ENCODE peak calls at places on chromosomes 2 and 18, in six cellular contexts. One of them, this sample, is unnamed.

GRCh38 chr2:39937621-39938020 is 158.6 kb upstream of the THUMPD2 start:
- DNase-seq in mucosa of descending colon: no peak
- DNase-seq in tibial nerve: no peak
- DNase-seq in ovary: no peak
- DNase-seq in body of pancreas: no peak
- DNase-seq in spleen: no peak
- DNase-seq in this sample: no peak

GRCh38 chr2:55618025-55618648 is 715 bp upstream of the PPP4R3B start:
- DNase-seq in spleen: no peak
- DNase-seq in mucosa of descending colon: no peak
- DNase-seq in ovary: peak; percentile 18
- DNase-seq in body of pancreas: no peak
- DNase-seq in tibial nerve: no peak
- DNase-seq in this sample: no peak

GRCh38 chr2:62254424-62255266 is 58.7 kb downstream of the B3GNT2 start:
- DNase-seq in tibial nerve: no peak
- DNase-seq in body of pancreas: no peak
- DNase-seq in mucosa of descending colon: no peak
- DNase-seq in spleen: no peak
- DNase-seq in ovary: no peak
- DNase-seq in this sample: no peak

GRCh38 chr2:40123746-40124145 is 328.1 kb downstream of the SLC8A1 start:
- DNase-seq in mucosa of descending colon: no peak
- DNase-seq in tibial nerve: no peak
- DNase-seq in spleen: no peak
- DNase-seq in body of pancreas: no peak
- DNase-seq in ovary: no peak
- DNase-seq in this sample: no peak

GRCh38 chr2:86193901-86194567 is 1.2 kb downstream of the IMMT start:
- DNase-seq in ovary: no peak
- DNase-seq in tibial nerve: no peak
- DNase-seq in body of pancreas: no peak
- DNase-seq in spleen: no peak
- DNase-seq in mucosa of descending colon: no peak
- DNase-seq in this sample: no peak

GRCh38 chr2:161273038-161273760 is 35.0 kb upstream of the PSMD14 start:
- DNase-seq in tibial nerve: no peak
- DNase-seq in body of pancreas: peak; percentile 21
- DNase-seq in mucosa of descending colon: no peak
- DNase-seq in ovary: no peak
- DNase-seq in spleen: no peak
- DNase-seq in this sample: peak; percentile 53

GRCh38 chr18:38305941-38306340 is 740.3 kb upstream of the CELF4 start:
- DNase-seq in mucosa of descending colon: no peak
- DNase-seq in ovary: no peak
- DNase-seq in tibial nerve: no peak
- DNase-seq in spleen: no peak
- DNase-seq in body of pancreas: no peak
- DNase-seq in this sample: no peak

GRCh38 chr2:27261926-27262298 is 935 bp downstream of the SLC30A3 start:
- DNase-seq in body of pancreas: no peak
- DNase-seq in tibial nerve: no peak
- DNase-seq in ovary: no peak
- DNase-seq in mucosa of descending colon: no peak
- DNase-seq in spleen: no peak
- DNase-seq in this sample: no peak

GRCh38 chr2:27809761-27810241 is 38.3 kb downstream of the MRPL33 start:
- DNase-seq in spleen: no peak
- DNase-seq in ovary: no peak
- DNase-seq in mucosa of descending colon: no peak
- DNase-seq in body of pancreas: no peak
- DNase-seq in tibial nerve: no peak
- DNase-seq in this sample: no peak

GRCh38 chr18:48073231-48073930 is 142.9 kb upstream of the SMAD2 start:
- DNase-seq in spleen: peak; percentile 72
- DNase-seq in mucosa of descending colon: no peak
- DNase-seq in body of pancreas: no peak
- DNase-seq in ovary: no peak
- DNase-seq in tibial nerve: no peak
- DNase-seq in this sample: no peak

GRCh38 chr2:62478093-62478580 is 27.9 kb downstream of the TMEM17 start:
- DNase-seq in tibial nerve: no peak
- DNase-seq in spleen: no peak
- DNase-seq in ovary: no peak
- DNase-seq in mucosa of descending colon: no peak
- DNase-seq in body of pancreas: peak; percentile 29
- DNase-seq in this sample: no peak

GRCh38 chr2:102120261-102121259 is 22.0 kb upstream of the IL1R1 start:
- DNase-seq in spleen: no peak
- DNase-seq in body of pancreas: peak; percentile 70
- DNase-seq in tibial nerve: no peak
- DNase-seq in ovary: no peak
- DNase-seq in mucosa of descending colon: no peak
- DNase-seq in this sample: no peak

GRCh38 chr2:118371500-118371899 is 283.2 kb downstream of the INSIG2 start:
- DNase-seq in body of pancreas: peak; percentile 27
- DNase-seq in spleen: no peak
- DNase-seq in mucosa of descending colon: no peak
- DNase-seq in ovary: no peak
- DNase-seq in tibial nerve: no peak
- DNase-seq in this sample: no peak

GRCh38 chr2:77521931-77522470 is at the start of gene LRRTM4:
- DNase-seq in body of pancreas: no peak
- DNase-seq in spleen: no peak
- DNase-seq in tibial nerve: no peak
- DNase-seq in mucosa of descending colon: no peak
- DNase-seq in ovary: no peak
- DNase-seq in this sample: no peak

GRCh38 chr2:114039681-114040080 is 149.8 kb downstream of the ACTR3 start:
- DNase-seq in body of pancreas: no peak
- DNase-seq in spleen: no peak
- DNase-seq in tibial nerve: no peak
- DNase-seq in ovary: no peak
- DNase-seq in mucosa of descending colon: no peak
- DNase-seq in this sample: no peak

GRCh38 chr2:37966326-37966725 is 41.2 kb downstream of the RMDN2 start:
- DNase-seq in tibial nerve: no peak
- DNase-seq in ovary: no peak
- DNase-seq in mucosa of descending colon: no peak
- DNase-seq in spleen: no peak
- DNase-seq in body of pancreas: no peak
- DNase-seq in this sample: no peak

GRCh38 chr2:54773838-54774237 is 50.4 kb downstream of the EML6 start:
- DNase-seq in spleen: no peak
- DNase-seq in body of pancreas: no peak
- DNase-seq in tibial nerve: no peak
- DNase-seq in mucosa of descending colon: no peak
- DNase-seq in ovary: no peak
- DNase-seq in this sample: no peak

GRCh38 chr2:172350844-172351480 is 76.4 kb upstream of the ITGA6 start:
- DNase-seq in ovary: no peak
- DNase-seq in spleen: no peak
- DNase-seq in tibial nerve: no peak
- DNase-seq in mucosa of descending colon: no peak
- DNase-seq in body of pancreas: peak; percentile 97
- DNase-seq in this sample: no peak

GRCh38 chr2:151727593-151728552 is 6.4 kb downstream of the NEB start:
- DNase-seq in ovary: no peak
- DNase-seq in tibial nerve: no peak
- DNase-seq in spleen: no peak
- DNase-seq in mucosa of descending colon: no peak
- DNase-seq in body of pancreas: no peak
- DNase-seq in this sample: no peak

GRCh38 chr2:151729837-151730236 is 4.4 kb downstream of the NEB start:
- DNase-seq in mucosa of descending colon: no peak
- DNase-seq in body of pancreas: no peak
- DNase-seq in tibial nerve: no peak
- DNase-seq in spleen: no peak
- DNase-seq in ovary: no peak
- DNase-seq in this sample: no peak

GRCh38 chr2:151729416-151729811 is 4.9 kb downstream of the NEB start:
- DNase-seq in tibial nerve: no peak
- DNase-seq in body of pancreas: no peak
- DNase-seq in mucosa of descending colon: no peak
- DNase-seq in ovary: no peak
- DNase-seq in spleen: no peak
- DNase-seq in this sample: no peak

GRCh38 chr2:151730242-151730975 is 3.9 kb downstream of the NEB start:
- DNase-seq in mucosa of descending colon: no peak
- DNase-seq in body of pancreas: no peak
- DNase-seq in tibial nerve: no peak
- DNase-seq in ovary: no peak
- DNase-seq in spleen: no peak
- DNase-seq in this sample: no peak

DNA sequence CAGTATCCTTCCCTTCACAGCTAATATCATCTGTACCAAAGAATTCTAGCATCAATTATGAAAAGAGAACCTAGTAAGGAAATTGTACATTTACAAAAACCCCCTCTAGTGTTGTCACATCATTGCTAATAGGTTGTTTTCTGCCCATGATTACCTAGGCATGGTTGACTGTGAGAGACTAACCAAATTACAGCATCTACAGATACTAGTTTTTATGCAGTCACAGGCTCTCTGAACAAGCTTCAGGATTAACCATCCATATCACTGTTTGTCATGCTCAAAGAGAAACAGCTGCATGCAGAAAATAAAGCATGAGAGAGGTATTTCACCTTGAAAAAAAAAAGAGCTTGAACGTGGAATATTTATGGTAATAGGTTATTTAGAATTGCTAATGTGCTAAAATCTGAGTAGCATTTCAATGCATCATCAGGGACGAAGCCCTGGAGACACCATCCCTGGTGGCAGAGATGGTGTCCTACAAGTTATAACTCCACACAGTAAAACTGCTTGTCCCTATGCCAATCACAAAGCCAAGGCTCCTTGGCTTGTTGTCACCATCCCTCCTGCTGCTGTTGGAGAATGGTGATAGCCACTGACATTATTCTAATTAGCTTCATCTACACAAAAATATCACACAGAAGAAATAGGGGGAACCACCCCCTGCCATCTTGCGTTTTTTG is 5.4 kb downstream of the NEB start:
- DNase-seq in ovary: no peak
- DNase-seq in tibial nerve: no peak
- DNase-seq in mucosa of descending colon: no peak
- DNase-seq in spleen: no peak
- DNase-seq in body of pancreas: no peak
- DNase-seq in this sample: no peak
- TF ChIP-seq CTCF in ovary: no peak
- TF ChIP-seq CTCF in tibial nerve: no peak
- TF ChIP-seq CTCF in mucosa of descending colon: no peak
- TF ChIP-seq CTCF in spleen: no peak
- TF ChIP-seq CTCF in body of pancreas: no peak
- TF ChIP-seq CTCF in this sample: peak; percentile 47

DNA sequence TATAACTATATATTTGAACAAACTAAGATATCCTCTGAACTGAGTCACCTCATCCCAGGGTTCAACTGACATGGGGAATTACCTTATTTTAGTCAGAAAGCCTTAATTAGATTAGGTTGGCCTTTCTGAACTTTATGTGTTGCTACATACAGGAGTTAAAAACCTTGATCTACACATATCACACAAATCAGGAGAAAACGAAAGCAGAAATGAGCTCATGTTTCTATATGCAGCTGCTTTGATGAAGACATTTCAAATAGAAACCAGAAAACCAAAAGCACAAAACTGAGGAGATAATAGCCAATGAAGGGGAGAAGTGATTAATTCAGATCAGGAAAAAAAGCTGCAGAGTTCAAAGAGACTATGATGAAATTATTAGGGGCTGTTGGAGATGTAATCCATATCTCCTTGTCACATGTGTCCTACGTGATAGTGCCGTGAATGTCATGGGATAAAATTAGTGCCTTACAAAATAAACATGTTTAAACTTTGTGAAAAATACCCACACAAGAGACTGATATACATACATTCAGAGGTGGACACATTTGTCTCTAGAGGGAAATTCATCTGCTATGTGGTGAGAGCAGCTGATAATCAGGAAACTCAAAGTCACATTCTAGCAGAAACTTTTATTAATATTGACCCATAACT is 255.0 kb downstream of the CAMKMT start:
- DNase-seq in mucosa of descending colon: no peak
- DNase-seq in ovary: no peak
- DNase-seq in tibial nerve: no peak
- DNase-seq in body of pancreas: no peak
- DNase-seq in spleen: no peak
- DNase-seq in this sample: peak; percentile 30
- H3K4me3 ChIP-seq in mucosa of descending colon: no peak overlapping the region
- H3K4me3 ChIP-seq in ovary: no peak overlapping the region
- H3K4me3 ChIP-seq in tibial nerve: no peak overlapping the region
- H3K4me3 ChIP-seq in body of pancreas: no peak overlapping the region
- H3K4me3 ChIP-seq in spleen: no peak overlapping the region
- H3K4me3 ChIP-seq in this sample: no peak overlapping the region

GRCh38 chr2:73925853-73926492 is 707 bp upstream of the DGUOK start:
- DNase-seq in ovary: no peak
- DNase-seq in mucosa of descending colon: peak; percentile 80
- DNase-seq in tibial nerve: no peak
- DNase-seq in body of pancreas: peak; percentile 30
- DNase-seq in spleen: no peak
- DNase-seq in this sample: no peak

GRCh38 chr2:73927344-73927743 is 664 bp downstream of the DGUOK start:
- DNase-seq in mucosa of descending colon: no peak
- DNase-seq in body of pancreas: no peak
- DNase-seq in ovary: no peak
- DNase-seq in tibial nerve: no peak
- DNase-seq in spleen: no peak
- DNase-seq in this sample: no peak

GRCh38 chr2:73925033-73925704 is 1.5 kb upstream of the DGUOK start:
- DNase-seq in ovary: no peak
- DNase-seq in mucosa of descending colon: peak; percentile 60
- DNase-seq in spleen: no peak
- DNase-seq in tibial nerve: no peak
- DNase-seq in body of pancreas: no peak
- DNase-seq in this sample: no peak

GRCh38 chr2:73928995-73929394 is 2.3 kb downstream of the DGUOK start:
- DNase-seq in body of pancreas: no peak
- DNase-seq in spleen: no peak
- DNase-seq in tibial nerve: no peak
- DNase-seq in ovary: no peak
- DNase-seq in mucosa of descending colon: no peak
- DNase-seq in this sample: no peak

GRCh38 chr2:73926493-73927327 is at the start of gene DGUOK:
- DNase-seq in mucosa of descending colon: peak; percentile 98
- DNase-seq in spleen: peak; percentile 99
- DNase-seq in body of pancreas: peak; percentile 98
- DNase-seq in ovary: peak; percentile 99
- DNase-seq in tibial nerve: peak; percentile 96
- DNase-seq in this sample: peak; percentile 99
- TF ChIP-seq CTCF in mucosa of descending colon: no peak
- TF ChIP-seq CTCF in spleen: no peak
- TF ChIP-seq CTCF in body of pancreas: no peak
- TF ChIP-seq CTCF in ovary: no peak
- TF ChIP-seq CTCF in tibial nerve: no peak
- TF ChIP-seq CTCF in this sample: no peak

DNA sequence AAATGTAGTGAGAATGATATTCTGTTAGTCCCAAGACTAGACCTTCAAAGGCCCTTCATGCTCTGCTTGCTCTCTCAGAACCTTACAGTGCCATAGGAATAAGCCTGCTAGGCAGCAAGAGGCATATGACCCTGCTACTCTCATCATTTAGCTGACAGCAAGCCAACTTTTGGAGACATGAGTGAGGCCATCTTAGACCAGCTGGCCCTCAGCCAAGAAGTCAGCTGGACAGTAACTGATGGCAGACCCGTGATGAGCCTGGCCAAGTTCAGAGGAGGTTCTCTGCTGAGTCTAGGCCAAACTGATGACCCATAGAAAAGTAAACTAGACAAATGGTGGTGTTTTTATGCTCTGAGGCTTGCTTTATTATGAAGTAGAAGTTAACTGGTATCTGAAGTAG is 82.6 kb downstream of the C18orf54 start:
- DNase-seq in ovary: no peak
- DNase-seq in body of pancreas: no peak
- DNase-seq in tibial nerve: no peak
- DNase-seq in spleen: no peak
- DNase-seq in mucosa of descending colon: no peak
- DNase-seq in this sample: no peak
- H3K4me3 ChIP-seq in ovary: no peak overlapping the region
- H3K4me3 ChIP-seq in body of pancreas: no peak overlapping the region
- H3K4me3 ChIP-seq in tibial nerve: no peak overlapping the region
- H3K4me3 ChIP-seq in spleen: no peak overlapping the region
- H3K4me3 ChIP-seq in mucosa of descending colon: no peak overlapping the region
- H3K4me3 ChIP-seq in this sample: no peak overlapping the region

This sample was measured in GM12864.